ENCODE peak calls at places on chromosomes 16 and 17, in nine cellular contexts. R is NCI-H187; S is HTR-8/SVneo; J is KBM-7; M is activated T-helper 9 cell treated with anti-CD3 and anti-CD28 coated beads, Interleukin-2, amount 50 U/mL, for 16 hours; P is NCI-H446; I is GM06990; E is AG09309; F is ascending aorta. Z is an unnamed sample.

GRCh38 chr16:68756250-68757051 is 19.4 kb downstream of the CDH1 start:
- DNase-seq in R (peak), S (no peak), J (no peak), M (peak), P (no peak), I (peak), E (no peak), F (no peak), Z (peak)

GRCh38 chr17:78623541-78623940 is 46.3 kb upstream of the DNAH17 start:
- DNase-seq in R (no peak), S (no peak), J (no peak), M (no peak), P (no peak), I (no peak), E (no peak), F (no peak), Z (no peak)

GRCh38 chr17:1002771-1003555 is 6.0 kb downstream of the TIMM22 start:
- DNase-seq in R (no peak), S (no peak), J (no peak), M (no peak), P (no peak), I (no peak), E (peak), F (peak), Z (no peak)

GRCh38 chr16:28186752-28187151 is 25.0 kb downstream of the XPO6 start:
- DNase-seq in R (no peak), S (no peak), J (no peak), M (no peak), P (no peak), I (peak), E (no peak), F (no peak), Z (no peak)

GRCh38 chr16:88084881-88085280 is 133.6 kb downstream of the BANP start:
- DNase-seq in R (no peak), S (peak), J (no peak), M (no peak), P (no peak), I (no peak), E (no peak), F (no peak), Z (no peak)

GRCh38 chr16:56549744-56550385 is 15.0 kb upstream of the MT4 start:
- DNase-seq in R (no peak), S (no peak), J (no peak), M (no peak), P (no peak), I (no peak), E (no peak), F (no peak), Z (no peak)

GRCh38 chr16:58829096-58829495 is 95.0 kb upstream of the GOT2 start:
- DNase-seq in R (no peak), S (no peak), J (no peak), M (no peak), P (no peak), I (no peak), E (no peak), F (no peak), Z (no peak)

GRCh38 chr17:2400474-2400866 is 390 bp downstream of the MNT start:
- DNase-seq in R (no peak), S (no peak), J (peak), M (peak), P (peak), I (no peak), E (no peak), F (no peak), Z (no peak)

GRCh38 chr17:49694847-49695697 is 12.7 kb downstream of the SLC35B1 start:
- DNase-seq in R (no peak), S (peak), J (peak), M (peak), P (no peak), I (peak), E (no peak), F (no peak), Z (no peak)

GRCh38 chr17:41383690-41384089 is 1.6 kb upstream of the KRT34 start:
- DNase-seq in R (no peak), S (no peak), J (no peak), M (no peak), P (no peak), I (no peak), E (no peak), F (no peak), Z (no peak)

GRCh38 chr16:15041260-15042011 is 14.4 kb downstream of the NTAN1 start:
- DNase-seq in R (no peak), S (no peak), J (no peak), M (no peak), P (no peak), I (no peak), E (peak), F (peak), Z (no peak)